ENCODE peak calls at places on chromosomes 4 and X, in four cellular contexts. M is naive thymus-derived CD8-positive, alpha-beta T cell; T is T-helper 2 cell; L is transverse colon. N is an unnamed sample.

GRCh38 chrX:44227981-44228380 is 115.5 kb downstream of the EFHC2 start:
- DNase-seq in M (no peak), T (no peak), L (no peak), N (no peak)

GRCh38 chr4:22237155-22237751 is 278.6 kb downstream of the ADGRA3 start:
- DNase-seq in M (peak; percentile 75), T (peak; percentile 3), L (peak; percentile 84), N (peak; percentile 68)

GRCh38 chr4:40514409-40515025 is 115.1 kb downstream of the RBM47 start:
- DNase-seq in M (no peak), T (no peak), L (peak; percentile 87), N (peak; percentile 83)

GRCh38 chrX:42220083-42220482 is 296.7 kb upstream of the CASK start:
- DNase-seq in M (no peak), T (no peak), L (no peak), N (no peak)

GRCh38 chr4:23818097-23818648 is 71.7 kb downstream of the PPARGC1A start:
- DNase-seq in M (no peak), T (no peak), L (peak; percentile 8), N (no peak)

GRCh38 chr4:139416073-139416673 is 37.7 kb upstream of the RAB33B start:
- DNase-seq in M (no peak), T (no peak), L (no peak), N (no peak)

GRCh38 chr4:162959056-162959455 is 207.6 kb downstream of the NAF1 start:
- DNase-seq in M (no peak), T (no peak), L (peak; percentile 8), N (peak; percentile 34)

GRCh38 chr4:54941994-54942552 is 183.3 kb downstream of the KDR start:
- DNase-seq in M (no peak), T (peak; percentile 8), L (no peak), N (no peak)

GRCh38 chrX:94424456-94424855 is 750.5 kb downstream of the FAM133A start:
- DNase-seq in M (no peak), T (no peak), L (no peak), N (no peak)

GRCh38 chr4:3599951-3600350 is 67.7 kb upstream of the LRPAP1 start:
- DNase-seq in M (no peak), T (no peak), L (no peak), N (no peak)

GRCh38 chrX:117458243-117458968 is 658.2 kb downstream of the KLHL13 start:
- DNase-seq in M (no peak), T (no peak), L (no peak), N (no peak)

GRCh38 chrX:129600981-129601424 is 53.8 kb downstream of the APLN start:
- DNase-seq in M (no peak), T (no peak), L (no peak), N (no peak)

N was measured in stomach.